ENCODE peak calls at places on chromosome 5, in four cellular contexts. J, C, K and T are unnamed samples.

GRCh38 chr5:139897342-139897741 is 101.7 kb downstream of the PSD2 start:
- DNase-seq in J (no peak), C (no peak), K (no peak), T (no peak)

GRCh38 chr5:81268797-81269196 is 32.6 kb upstream of the ZCCHC9 start:
- DNase-seq in J (peak), C (no peak), K (no peak), T (no peak)

GRCh38 chr5:145479862-145480261 is 355.3 kb downstream of the PRELID2 start:
- DNase-seq in J (no peak), C (no peak), K (no peak), T (no peak)

GRCh38 chr5:92402045-92402444 is 1018.9 kb upstream of the ARRDC3 start:
- DNase-seq in J (no peak), C (no peak), K (no peak), T (no peak)

GRCh38 chr5:67085616-67086015 is 111.0 kb downstream of the CD180 start:
- DNase-seq in J (no peak), C (no peak), K (no peak), T (no peak)

GRCh38 chr5:178074266-178074952 is 38.9 kb upstream of the N4BP3 start:
- DNase-seq in J (peak), C (no peak), K (peak), T (no peak)

GRCh38 chr5:149279651-149280050 is 8.0 kb downstream of the AFAP1L1 start:
- DNase-seq in J (no peak), C (no peak), K (no peak), T (no peak)

GRCh38 chr5:130605200-130605599 is 559.9 kb downstream of the HINT1 start:
- DNase-seq in J (no peak), C (no peak), K (no peak), T (no peak)

GRCh38 chr5:74916831-74917710 is 50.9 kb upstream of the FAM169A start:
- DNase-seq in J (peak), C (no peak), K (no peak), T (no peak)

GRCh38 chr5:125394661-125395280 is 648.3 kb upstream of the ZNF608 start:
- DNase-seq in J (no peak), C (no peak), K (no peak), T (no peak)

GRCh38 chr5:92969781-92970237 is 611.2 kb downstream of the NR2F1-AS1 start:
- DNase-seq in J (peak), C (no peak), K (no peak), T (no peak)

GRCh38 chr5:167294861-167295685 is 996.4 kb upstream of the WWC1 start:
- DNase-seq in J (no peak), C (no peak), K (no peak), T (no peak)

GRCh38 chr5:171615201-171616001 is 170.2 kb upstream of the SMIM23 start:
- DNase-seq in J (no peak), C (no peak), K (peak), T (no peak)

GRCh38 chr5:95660060-95660459 is 13.5 kb downstream of the RFESD start:
- DNase-seq in J (no peak), C (no peak), K (no peak), T (no peak)

GRCh38 chr5:110965773-110966581 is 105.5 kb upstream of the TSLP start:
- DNase-seq in J (no peak), C (no peak), K (no peak), T (no peak)

GRCh38 chr5:107337281-107337680 is 333.5 kb downstream of the EFNA5 start:
- DNase-seq in J (no peak), C (no peak), K (no peak), T (no peak)
- TF ChIP-seq FOXK2 in J (no peak), C (no peak), K (no peak), T (no peak)

GRCh38 chr5:83590966-83591365 is 119.4 kb downstream of the VCAN start:
- DNase-seq in J (no peak), C (no peak), K (no peak), T (no peak)

GRCh38 chr5:83583859-83584258 is 112.3 kb downstream of the VCAN start:
- DNase-seq in J (no peak), C (no peak), K (no peak), T (no peak)

GRCh38 chr5:83589786-83590185 is 118.2 kb downstream of the VCAN start:
- DNase-seq in J (no peak), C (no peak), K (no peak), T (no peak)

GRCh38 chr5:83586874-83587776 is 115.6 kb downstream of the VCAN start:
- DNase-seq in J (no peak), C (no peak), K (no peak), T (no peak)
- TF ChIP-seq FOXK2 in J (no peak), C (no peak), K (no peak), T (no peak)

GRCh38 chr5:180596668-180597231 is 5.5 kb upstream of the SCGB3A1 start:
- DNase-seq in J (no peak), C (no peak), K (no peak), T (peak)
- TF ChIP-seq FOXK2 in J (no peak), C (no peak), K (no peak), T (no peak)

DNA sequence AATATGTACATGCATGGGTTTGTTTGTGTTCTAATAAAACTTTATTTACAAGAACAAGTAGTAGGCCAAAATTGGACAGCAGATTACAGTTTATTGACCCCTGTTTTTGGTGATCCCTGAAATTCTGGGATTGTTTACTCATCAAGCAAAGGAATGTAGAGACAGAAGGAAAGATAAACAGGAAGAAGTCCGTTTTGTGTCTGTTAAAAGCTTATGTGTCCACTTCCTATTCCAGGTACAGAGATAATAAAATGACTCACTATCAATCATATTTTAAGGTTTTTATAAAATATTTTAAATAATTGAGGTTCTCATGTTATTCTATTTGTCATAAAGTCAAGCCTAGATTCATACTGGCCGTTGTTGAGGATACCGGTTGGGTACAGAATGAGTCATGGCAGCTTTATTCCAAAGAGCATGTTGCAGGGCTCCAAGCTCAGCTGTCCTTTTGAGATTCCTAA is 214.9 kb upstream of the DAB2 start:
- DNase-seq in J (no peak), C (no peak), K (no peak), T (no peak)
- TF ChIP-seq FOXK2 in J (no peak), C (no peak), K (no peak), T (no peak)

GRCh38 chr5:170223349-170223748 is 9.4 kb upstream of the C5orf58 start:
- DNase-seq in J (no peak), C (no peak), K (no peak), T (no peak)
- TF ChIP-seq FOXK2 in J (no peak), C (no peak), K (no peak), T (no peak)

DNA sequence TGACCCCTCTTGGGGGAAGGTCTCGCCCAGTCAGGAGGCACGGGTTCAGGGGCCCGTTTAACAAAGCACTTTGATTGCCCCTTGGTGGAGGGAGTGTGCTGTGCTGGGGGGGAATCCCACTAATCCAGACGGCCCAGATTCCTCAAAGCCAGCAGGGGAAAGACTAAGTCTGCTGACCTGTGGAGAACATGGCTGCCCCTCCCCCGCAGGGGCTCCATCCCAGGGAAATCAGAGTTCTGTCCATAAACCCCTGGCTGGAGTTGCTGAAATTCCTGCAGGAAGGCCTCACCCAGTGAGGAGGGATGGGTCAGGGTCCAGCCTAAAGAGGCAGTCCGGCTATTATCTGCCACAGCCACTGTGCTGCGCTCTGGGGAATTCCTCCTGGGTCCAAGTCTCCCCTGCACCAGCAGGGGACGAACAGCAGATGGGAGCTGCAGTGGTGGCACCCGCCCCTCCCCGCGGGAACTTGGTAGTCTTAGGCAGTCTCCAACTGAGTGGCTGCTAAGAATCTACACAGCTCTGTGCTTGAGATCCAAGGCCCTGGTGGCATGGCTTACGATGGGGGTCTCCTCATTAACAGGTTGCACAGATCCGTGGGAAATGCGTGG is 174.0 kb upstream of the DAB2 start:
- DNase-seq in J (no peak), C (no peak), K (no peak), T (no peak)
- TF ChIP-seq FOXK2 in J (no peak), C (no peak), K (no peak), T (no peak)

GRCh38 chr5:107195996-107196395 is 474.7 kb downstream of the EFNA5 start:
- DNase-seq in J (no peak), C (no peak), K (no peak), T (no peak)
- TF ChIP-seq FOXK2 in J (no peak), C (no peak), K (no peak), T (no peak)

GRCh38 chr5:38373733-38374132 is 115.4 kb downstream of the EGFLAM start:
- DNase-seq in J (no peak), C (no peak), K (no peak), T (no peak)
- TF ChIP-seq FOXK2 in J (no peak), C (no peak), K (no peak), T (no peak)

GRCh38 chr5:103089272-103089671 is 30.7 kb downstream of the GIN1 start:
- DNase-seq in J (no peak), C (no peak), K (no peak), T (no peak)
- TF ChIP-seq FOXK2 in J (no peak), C (no peak), K (no peak), T (no peak)

GRCh38 chr5:32222723-32223470 is 48.8 kb upstream of the GOLPH3 start:
- DNase-seq in J (no peak), C (no peak), K (no peak), T (no peak)
- TF ChIP-seq FOXK2 in J (no peak), C (no peak), K (no peak), T (no peak)